ENCODE peak calls at places on chromosomes 7 and 10, in seven cellular contexts. Q, V, O, Z, D, Y and K are unnamed samples.
A peak's percentile ranks its signal among the peaks of the same experiment; 100 is the strongest.

GRCh38 chr10:27372095-27372494 is 131.5 kb upstream of the ACBD5 start:
- DNase-seq in Q (no peak), V (no peak), O (no peak), Z (no peak), D (no peak), Y (no peak), K (no peak)

GRCh38 chr10:49362596-49363260 is 33.2 kb downstream of the DRGX start:
- DNase-seq in Q (no peak), V (no peak), O (peak; percentile 67), Z (no peak), D (no peak), Y (no peak), K (no peak)

GRCh38 chr10:124453965-124454610 is 4.3 kb upstream of the NKX1-2 start:
- DNase-seq in Q (no peak), V (no peak), O (no peak), Z (no peak), D (no peak), Y (no peak), K (no peak)

GRCh38 chr7:86823769-86824168 is 180.1 kb downstream of the GRM3 start:
- DNase-seq in Q (no peak), V (no peak), O (no peak), Z (no peak), D (no peak), Y (no peak), K (no peak)

GRCh38 chr7:8214162-8214897 is 47.6 kb downstream of the ICA1 start:
- DNase-seq in Q (no peak), V (no peak), O (no peak), Z (no peak), D (no peak), Y (peak; percentile 9), K (no peak)

GRCh38 chr10:60175418-60175817 is 214.3 kb downstream of the ANK3 start:
- DNase-seq in Q (peak; percentile 16), V (no peak), O (no peak), Z (no peak), D (no peak), Y (peak; percentile 12), K (no peak)

GRCh38 chr7:13945670-13946069 is 43.8 kb downstream of the ETV1 start:
- DNase-seq in Q (peak; percentile 42), V (no peak), O (no peak), Z (no peak), D (no peak), Y (no peak), K (no peak)

GRCh38 chr7:14288701-14289100 is 299.2 kb upstream of the ETV1 start:
- DNase-seq in Q (no peak), V (no peak), O (no peak), Z (no peak), D (no peak), Y (no peak), K (no peak)

GRCh38 chr10:30270247-30270646 is 78.8 kb downstream of the MTPAP start:
- DNase-seq in Q (peak; percentile 14), V (no peak), O (no peak), Z (no peak), D (no peak), Y (peak; percentile 13), K (no peak)

GRCh38 chr10:33180390-33180789 is 154.1 kb downstream of the NRP1 start:
- DNase-seq in Q (no peak), V (no peak), O (no peak), Z (no peak), D (no peak), Y (peak; percentile 68), K (no peak)

GRCh38 chr10:112585960-112586359 is 138.9 kb downstream of the VTI1A start:
- DNase-seq in Q (peak; percentile 28), V (no peak), O (no peak), Z (no peak), D (no peak), Y (no peak), K (no peak)

GRCh38 chr10:45424668-45425404 is 50.8 kb downstream of the ALOX5 start:
- DNase-seq in Q (no peak), V (no peak), O (no peak), Z (no peak), D (no peak), Y (no peak), K (no peak)

GRCh38 chr10:22635650-22636049 is 78.7 kb downstream of the PIP4K2A start:
- DNase-seq in Q (no peak), V (no peak), O (no peak), Z (no peak), D (no peak), Y (no peak), K (no peak)

GRCh38 chr10:96339956-96340904 is 18.6 kb downstream of the OPALIN start:
- DNase-seq in Q (peak; percentile 81), V (no peak), O (peak; percentile 69), Z (peak; percentile 72), D (peak; percentile 46), Y (peak; percentile 70), K (peak; percentile 19)
- TF ChIP-seq CTCF in Q (peak; percentile 88), V (no peak), O (peak; percentile 91), Z (peak; percentile 93), D (peak; percentile 85), Y (peak; percentile 68), K (peak; percentile 45)

DNA sequence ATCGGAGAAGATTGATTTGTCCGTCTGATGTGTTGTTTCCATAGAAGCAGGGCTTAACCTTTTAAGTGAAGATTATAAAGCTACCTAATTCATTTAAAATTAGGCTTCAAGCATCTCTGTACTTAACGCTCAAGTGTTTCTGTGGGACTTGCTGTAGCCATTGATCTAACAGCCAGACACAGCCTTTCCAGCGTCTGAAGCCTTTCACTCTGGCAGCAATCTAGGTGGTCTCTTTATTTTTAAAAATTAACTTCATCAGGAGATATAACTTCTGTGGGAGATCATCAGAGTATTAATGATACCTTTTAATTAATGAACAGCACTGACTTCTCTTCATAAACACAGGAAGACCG is 88.1 kb downstream of the BEND7 start:
- DNase-seq in Q (no peak), V (no peak), O (no peak), Z (no peak), D (no peak), Y (no peak), K (no peak)
- TF ChIP-seq CTCF in Q (no peak), V (no peak), O (no peak), Z (no peak), D (peak; percentile 5), Y (no peak), K (no peak)

GRCh38 chr10:106576534-106576933 is 588.0 kb downstream of the SORCS1 start:
- DNase-seq in Q (no peak), V (no peak), O (peak; percentile 10), Z (no peak), D (no peak), Y (no peak), K (no peak)

GRCh38 chr10:106566871-106567270 is 597.6 kb downstream of the SORCS1 start:
- DNase-seq in Q (no peak), V (no peak), O (no peak), Z (no peak), D (no peak), Y (no peak), K (no peak)

GRCh38 chr10:106567629-106568028 is 596.9 kb downstream of the SORCS1 start:
- DNase-seq in Q (no peak), V (no peak), O (no peak), Z (no peak), D (no peak), Y (no peak), K (no peak)

GRCh38 chr10:106573106-106573505 is 591.4 kb downstream of the SORCS1 start:
- DNase-seq in Q (peak; percentile 68), V (no peak), O (no peak), Z (peak; percentile 6), D (no peak), Y (peak; percentile 69), K (no peak)

DNA sequence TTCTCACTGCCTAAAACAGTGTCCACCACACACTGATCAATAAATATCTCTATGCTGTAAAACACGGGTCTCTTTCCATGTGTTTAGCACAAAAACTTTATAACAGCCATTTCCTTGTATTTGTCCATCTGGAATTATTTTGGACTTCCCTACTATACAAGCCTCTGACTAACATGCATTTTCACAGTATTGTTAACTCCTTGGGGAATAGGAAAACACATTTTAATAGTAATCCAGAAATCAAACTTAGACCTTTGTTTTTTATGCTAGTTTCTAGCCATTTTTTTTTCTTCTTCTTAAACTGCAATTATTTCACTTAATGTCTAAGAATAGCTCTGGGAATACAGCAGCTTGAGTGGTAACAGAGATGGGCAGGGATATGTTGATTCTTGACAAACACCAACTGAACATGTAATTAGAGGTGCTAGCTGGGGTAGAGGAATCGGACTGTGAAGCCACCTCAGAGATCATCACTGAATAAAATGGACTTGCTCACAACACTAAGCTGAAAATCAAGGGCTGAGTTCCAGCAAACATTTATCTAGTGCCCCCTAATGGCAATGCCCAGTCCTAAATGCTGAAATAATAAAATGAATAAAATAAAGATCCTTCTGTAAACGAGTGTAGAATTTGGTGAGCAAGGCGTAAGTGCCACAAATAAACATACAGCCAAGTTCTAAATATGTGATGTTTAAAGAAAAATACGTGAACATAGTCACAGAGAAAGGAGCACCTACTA is 593.1 kb downstream of the SORCS1 start:
- DNase-seq in Q (peak; percentile 73), V (no peak), O (peak; percentile 8), Z (peak; percentile 11), D (no peak), Y (peak; percentile 61), K (no peak)
- TF ChIP-seq CTCF in Q (peak; percentile 68), V (no peak), O (no peak), Z (peak; percentile 58), D (peak; percentile 65), Y (peak; percentile 50), K (no peak)

DNA sequence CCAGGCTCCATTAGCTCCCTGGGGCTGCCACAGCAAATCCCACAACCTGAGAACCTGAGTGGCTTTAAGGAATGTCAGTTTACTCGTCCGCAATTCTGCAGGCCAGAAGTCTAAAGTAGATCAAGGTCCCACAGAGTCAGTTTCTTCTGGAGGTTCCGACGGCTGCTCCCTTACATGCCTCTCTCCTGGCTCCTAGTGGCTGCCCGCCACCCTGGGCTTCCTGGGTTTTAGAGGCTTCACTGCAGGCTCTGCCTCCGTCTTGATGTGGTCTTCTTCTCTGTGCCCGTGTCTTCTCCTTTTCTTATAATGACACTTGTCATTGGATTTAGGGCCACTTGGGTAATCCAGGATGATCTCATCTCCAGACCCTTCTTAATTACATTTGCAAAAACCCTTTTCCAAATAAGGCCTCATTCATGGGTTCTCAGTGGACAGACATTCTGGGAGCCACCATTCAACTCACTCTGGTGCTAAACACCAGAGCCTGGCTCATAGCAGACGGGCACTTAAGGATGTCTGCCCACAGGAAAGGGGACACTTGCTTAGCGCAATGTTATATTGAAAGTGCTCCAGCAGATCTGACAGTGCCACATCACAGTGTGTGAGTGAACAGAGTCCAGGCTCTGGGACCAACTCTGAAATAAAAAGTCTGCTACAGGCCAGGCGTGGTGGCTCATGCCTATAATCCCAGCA is 77.6 kb downstream of the VWC2 start:
- DNase-seq in Q (no peak), V (no peak), O (no peak), Z (no peak), D (no peak), Y (no peak), K (no peak)
- TF ChIP-seq CTCF in Q (no peak), V (no peak), O (no peak), Z (no peak), D (peak; percentile 26), Y (no peak), K (no peak)